ENCODE peak calls at places on chromosome 21, in eight cellular contexts. Y is breast epithelium; X is tibial artery; Z is IMR-90; R is CD8-positive, alpha-beta T cell; O is cardiac muscle cell; F is mucosa of descending colon; P is CD4-positive, CD25-positive, alpha-beta regulatory T cell. I is an unnamed sample.

GRCh38 chr21:42043201-42043895 is 27.8 kb upstream of the UMODL1 start:
- DNase-seq in R (no peak), F (no peak), O (no peak), X (no peak), P (no peak), Y (no peak), Z (no peak), I (no peak)

GRCh38 chr21:15722591-15723324 is 7.0 kb upstream of the USP25 start:
- DNase-seq in Y (no peak), Z (no peak), X (no peak), F (no peak), R (no peak), P (no peak), O (no peak), I (no peak)

GRCh38 chr21:44618909-44619308 is 7.0 kb downstream of the KRTAP10-8 start:
- DNase-seq in P (peak; percentile 76), R (peak; percentile 61), O (no peak), Z (no peak), Y (no peak), F (peak; percentile 31), X (no peak), I (no peak)

GRCh38 chr21:41141031-41141457 is 26.9 kb upstream of the BACE2 start:
- DNase-seq in Y (peak; percentile 70), R (no peak), O (peak; percentile 18), X (no peak), Z (peak; percentile 20), P (no peak), F (no peak), I (no peak)

GRCh38 chr21:42746593-42747266 is 93.3 kb downstream of the PDE9A start:
- DNase-seq in O (no peak), Y (no peak), F (no peak), P (peak; percentile 72), X (no peak), R (peak; percentile 61), Z (no peak), I (peak; percentile 46)

GRCh38 chr21:40563845-40564717 is 282.9 kb downstream of the DSCAM start:
- DNase-seq in P (no peak), Z (no peak), R (no peak), Y (no peak), X (no peak), O (no peak), F (no peak), I (no peak)

GRCh38 chr21:40049031-40049958 is 182.1 kb downstream of the PCP4 start:
- DNase-seq in R (no peak), Y (no peak), P (no peak), F (no peak), O (no peak), X (peak; percentile 44), Z (peak; percentile 11), I (no peak)

GRCh38 chr21:37061926-37062591 is 10.8 kb downstream of the PIGP start:
- DNase-seq in Y (no peak), P (no peak), X (no peak), Z (no peak), F (no peak), O (peak; percentile 68), R (no peak), I (no peak)

GRCh38 chr21:38297193-38297592 is 40.4 kb downstream of the KCNJ15 start:
- DNase-seq in Y (peak; percentile 47), O (no peak), F (no peak), Z (peak; percentile 78), X (no peak), P (no peak), R (no peak), I (no peak)

GRCh38 chr21:38299651-38300050 is 42.9 kb downstream of the KCNJ15 start:
- DNase-seq in P (no peak), Z (no peak), O (no peak), Y (no peak), R (no peak), X (no peak), F (no peak), I (no peak)

GRCh38 chr21:38295997-38296764 is 39.4 kb downstream of the KCNJ15 start:
- DNase-seq in R (no peak), F (no peak), Z (peak; percentile 31), Y (no peak), O (peak; percentile 63), P (no peak), X (no peak), I (no peak)

GRCh38 chr21:38298833-38299232 is 42.0 kb downstream of the KCNJ15 start:
- DNase-seq in X (no peak), O (no peak), P (no peak), R (no peak), Z (no peak), Y (no peak), F (no peak), I (no peak)

DNA sequence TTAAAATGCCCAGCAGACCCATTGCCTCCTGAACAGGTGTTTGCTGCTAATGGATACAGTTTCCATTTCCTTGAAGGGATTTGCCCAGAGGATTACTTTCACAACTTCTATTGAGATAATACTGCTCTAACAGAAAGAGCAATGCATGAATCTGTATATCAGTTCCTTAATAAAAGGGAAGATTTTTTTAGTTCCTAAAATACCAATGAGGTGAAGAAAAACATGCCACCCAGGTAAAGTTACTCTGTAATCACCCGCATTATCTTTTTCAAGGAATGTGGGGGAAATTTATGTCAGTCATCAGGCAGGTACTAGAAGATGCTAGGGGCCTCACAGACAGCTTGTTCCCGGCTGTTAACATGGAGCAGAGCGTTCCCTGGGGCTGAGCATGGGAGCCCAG is 41.1 kb downstream of the KCNJ15 start:
- DNase-seq in X (no peak), F (no peak), O (no peak), R (no peak), Z (no peak), Y (no peak), P (no peak), I (no peak)
- H3K4me1 ChIP-seq in X (peaks cover 15% of the 10 kb centered on the region), F (peaks cover 4% of the 10 kb centered on the region), O (no peaks in the 10 kb centered on the region), R (peaks cover 15% of the 10 kb centered on the region), Z (peaks cover 18% of the 10 kb centered on the region), Y (no peaks in the 10 kb centered on the region), P (no peaks in the 10 kb centered on the region), I (peaks cover 31% of the 10 kb centered on the region)

GRCh38 chr21:27581168-27581567 is 614.3 kb upstream of the ADAMTS5 start:
- DNase-seq in Z (peak; percentile 63), R (no peak), O (no peak), F (no peak), P (no peak), X (no peak), Y (no peak), I (no peak)
- H3K9me3 ChIP-seq in Z (no peaks in the 10 kb centered on the region), R (no peaks in the 10 kb centered on the region), O (no peaks in the 10 kb centered on the region), F (no peaks in the 10 kb centered on the region), P (no peaks in the 10 kb centered on the region), X (no peaks in the 10 kb centered on the region), Y (no peaks in the 10 kb centered on the region), I (peaks cover 11% of the 10 kb centered on the region)

GRCh38 chr21:14526199-14526598 is 19.9 kb downstream of the SAMSN1 start:
- DNase-seq in O (no peak), R (no peak), F (no peak), P (no peak), Z (no peak), Y (no peak), X (no peak), I (no peak)
- H3K4me1 ChIP-seq in O (peaks cover 24% of the 10 kb centered on the region), R (peaks cover 10% of the 10 kb centered on the region), F (no peaks in the 10 kb centered on the region), P (peaks cover 73% of the 10 kb centered on the region), Z (no peaks in the 10 kb centered on the region), Y (no peaks in the 10 kb centered on the region), X (no peaks in the 10 kb centered on the region), I (peaks cover 5% of the 10 kb centered on the region)

GRCh38 chr21:9763807-9764206 is 757.6 kb upstream of the TPTE start:
- DNase-seq in Y (no peak), R (no peak), F (no peak), X (no peak), O (no peak), Z (no peak), P (no peak), I (no peak)
- H3K9me3 ChIP-seq in Y (peaks cover 26% of the 10 kb centered on the region), R (peaks cover 10% of the 10 kb centered on the region), F (peaks cover 90% of the 10 kb centered on the region), X (peaks cover 3% of the 10 kb centered on the region), O (peaks cover 26% of the 10 kb centered on the region), Z (peaks cover 37% of the 10 kb centered on the region), P (peaks cover 20% of the 10 kb centered on the region), I (peaks cover 32% of the 10 kb centered on the region)

I was measured in left ventricle myocardium inferior.